ENCODE peak calls at places on chromosomes 1 and 21, in nine cellular contexts. One of them, this sample, is unnamed.

GRCh38 chr1:119081267-119081666 is 59.2 kb downstream of the WARS2 start:
- DNase-seq in tibial artery: no peak
- DNase-seq in fibroblast of lung: peak; percentile 92
- DNase-seq in AG10803: peak; percentile 65
- DNase-seq in HFF-Myc: no peak
- DNase-seq in HL-60: no peak
- DNase-seq in breast epithelium: no peak
- DNase-seq in RWPE2: no peak
- DNase-seq in thoracic aorta: no peak
- DNase-seq in this sample: peak; percentile 77

GRCh38 chr1:2803931-2804627 is 2.6 kb upstream of the TTC34 start:
- DNase-seq in tibial artery: no peak
- DNase-seq in fibroblast of lung: no peak
- DNase-seq in AG10803: no peak
- DNase-seq in HFF-Myc: no peak
- DNase-seq in HL-60: no peak
- DNase-seq in breast epithelium: no peak
- DNase-seq in RWPE2: peak; percentile 51
- DNase-seq in thoracic aorta: no peak
- DNase-seq in this sample: no peak

GRCh38 chr1:190754769-190755168 is 277.1 kb upstream of the BRINP3 start:
- DNase-seq in tibial artery: no peak
- DNase-seq in fibroblast of lung: peak; percentile 55
- DNase-seq in AG10803: no peak
- DNase-seq in HFF-Myc: no peak
- DNase-seq in HL-60: peak; percentile 7
- DNase-seq in breast epithelium: no peak
- DNase-seq in RWPE2: no peak
- DNase-seq in thoracic aorta: no peak
- DNase-seq in this sample: peak; percentile 6

GRCh38 chr1:30335997-30336390 is 387.4 kb downstream of the MATN1 start:
- DNase-seq in tibial artery: peak; percentile 15
- DNase-seq in fibroblast of lung: no peak
- DNase-seq in AG10803: no peak
- DNase-seq in HFF-Myc: no peak
- DNase-seq in HL-60: no peak
- DNase-seq in breast epithelium: no peak
- DNase-seq in RWPE2: no peak
- DNase-seq in thoracic aorta: no peak
- DNase-seq in this sample: no peak

GRCh38 chr21:24023936-24024335 is 1583.3 kb downstream of the MRPL39 start:
- DNase-seq in tibial artery: no peak
- DNase-seq in fibroblast of lung: peak; percentile 1
- DNase-seq in AG10803: no peak
- DNase-seq in HFF-Myc: no peak
- DNase-seq in HL-60: no peak
- DNase-seq in breast epithelium: no peak
- DNase-seq in RWPE2: no peak
- DNase-seq in thoracic aorta: no peak
- DNase-seq in this sample: no peak

GRCh38 chr1:228791782-228792181 is 56.5 kb downstream of the RHOU start:
- DNase-seq in tibial artery: no peak
- DNase-seq in fibroblast of lung: no peak
- DNase-seq in AG10803: no peak
- DNase-seq in HFF-Myc: no peak
- DNase-seq in HL-60: no peak
- DNase-seq in breast epithelium: no peak
- DNase-seq in RWPE2: no peak
- DNase-seq in thoracic aorta: no peak
- DNase-seq in this sample: no peak

GRCh38 chr21:25862596-25862995 is 127.8 kb downstream of the GABPA start:
- DNase-seq in tibial artery: no peak
- DNase-seq in fibroblast of lung: peak; percentile 30
- DNase-seq in AG10803: peak; percentile 17
- DNase-seq in HFF-Myc: no peak
- DNase-seq in HL-60: no peak
- DNase-seq in breast epithelium: no peak
- DNase-seq in RWPE2: no peak
- DNase-seq in thoracic aorta: no peak
- DNase-seq in this sample: peak; percentile 47

GRCh38 chr1:160400646-160401486 is 502 bp downstream of the VANGL2 start:
- DNase-seq in tibial artery: no peak
- DNase-seq in fibroblast of lung: peak; percentile 6
- DNase-seq in AG10803: no peak
- DNase-seq in HFF-Myc: no peak
- DNase-seq in HL-60: no peak
- DNase-seq in breast epithelium: no peak
- DNase-seq in RWPE2: no peak
- DNase-seq in thoracic aorta: no peak
- DNase-seq in this sample: no peak

GRCh38 chr1:211697356-211697755 is 21.9 kb upstream of the NEK2 start:
- DNase-seq in tibial artery: no peak
- DNase-seq in fibroblast of lung: no peak
- DNase-seq in AG10803: no peak
- DNase-seq in HFF-Myc: no peak
- DNase-seq in HL-60: no peak
- DNase-seq in breast epithelium: no peak
- DNase-seq in RWPE2: no peak
- DNase-seq in thoracic aorta: no peak
- DNase-seq in this sample: no peak

GRCh38 chr1:237879195-237879594 is 11.5 kb downstream of the ZP4 start:
- DNase-seq in tibial artery: no peak
- DNase-seq in fibroblast of lung: peak; percentile 90
- DNase-seq in AG10803: no peak
- DNase-seq in HFF-Myc: no peak
- DNase-seq in HL-60: no peak
- DNase-seq in breast epithelium: no peak
- DNase-seq in RWPE2: no peak
- DNase-seq in thoracic aorta: no peak
- DNase-seq in this sample: peak; percentile 84

GRCh38 chr1:20327467-20327866 is 36.8 kb downstream of the VWA5B1 start:
- DNase-seq in tibial artery: no peak
- DNase-seq in fibroblast of lung: no peak
- DNase-seq in AG10803: no peak
- DNase-seq in HFF-Myc: no peak
- DNase-seq in HL-60: no peak
- DNase-seq in breast epithelium: no peak
- DNase-seq in RWPE2: no peak
- DNase-seq in thoracic aorta: no peak
- DNase-seq in this sample: no peak

GRCh38 chr21:36388835-36389234 is 3.6 kb downstream of the CHAF1B start:
- DNase-seq in tibial artery: no peak
- DNase-seq in fibroblast of lung: peak; percentile 75
- DNase-seq in AG10803: peak; percentile 51
- DNase-seq in HFF-Myc: no peak
- DNase-seq in HL-60: no peak
- DNase-seq in breast epithelium: no peak
- DNase-seq in RWPE2: no peak
- DNase-seq in thoracic aorta: no peak
- DNase-seq in this sample: no peak
- TF ChIP-seq CTCF in tibial artery: no peak
- TF ChIP-seq CTCF in fibroblast of lung: no peak
- TF ChIP-seq CTCF in AG10803: peak; percentile 41
- TF ChIP-seq CTCF in HFF-Myc: no peak
- TF ChIP-seq CTCF in HL-60: no peak
- TF ChIP-seq CTCF in breast epithelium: no peak
- TF ChIP-seq CTCF in RWPE2: no peak
- TF ChIP-seq CTCF in thoracic aorta: peak; percentile 31
- TF ChIP-seq CTCF in this sample: no peak

DNA sequence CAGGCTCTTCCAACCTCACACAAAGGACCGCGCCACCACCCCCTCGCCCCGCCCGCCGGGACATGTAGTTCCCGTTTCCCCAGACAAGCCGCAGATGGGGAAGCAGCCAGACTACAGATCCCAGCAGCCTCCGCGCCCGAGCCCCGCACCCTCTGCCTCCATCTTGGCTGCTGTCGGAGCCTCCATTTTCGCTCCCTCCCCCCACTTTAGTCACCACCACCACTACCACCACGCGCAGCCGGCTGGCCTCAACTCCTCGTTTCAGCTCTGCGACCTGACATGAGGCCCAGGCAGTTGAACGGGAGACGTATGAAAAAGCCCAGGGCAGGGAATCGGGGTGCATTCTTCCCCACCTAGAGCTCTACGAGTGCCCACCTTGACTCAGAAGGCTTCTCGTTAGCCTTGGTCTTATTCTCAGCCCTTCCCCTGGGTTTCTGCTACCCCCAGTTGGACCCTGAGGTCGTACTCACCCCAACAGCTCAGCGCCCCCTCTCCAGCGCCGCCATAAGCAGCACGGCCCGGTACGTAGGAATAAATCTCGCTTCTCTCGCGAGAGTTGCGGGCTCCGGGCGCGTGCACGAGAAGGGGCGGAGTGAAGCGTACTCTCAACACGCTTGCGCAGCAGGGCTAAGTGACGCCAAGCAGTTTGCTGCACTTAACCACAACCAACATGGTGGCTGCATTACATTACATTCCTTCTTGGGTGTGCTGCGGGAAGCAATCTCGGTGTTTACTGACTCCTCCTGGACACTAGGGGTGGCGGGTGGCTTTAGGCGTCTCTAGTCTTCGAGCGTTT is at the start of gene CSDE1:
- DNase-seq in tibial artery: peak; percentile 98
- DNase-seq in fibroblast of lung: peak; percentile 97
- DNase-seq in AG10803: peak; percentile 99
- DNase-seq in HFF-Myc: peak; percentile 99
- DNase-seq in HL-60: peak; percentile 96
- DNase-seq in breast epithelium: peak; percentile 95
- DNase-seq in RWPE2: peak; percentile 94
- DNase-seq in thoracic aorta: peak; percentile 92
- DNase-seq in this sample: peak; percentile 98
- H3K4me3 ChIP-seq in tibial artery: peak within 1 kb of the TSS; percentile 92
- H3K4me3 ChIP-seq in fibroblast of lung: peak within 1 kb of the TSS; percentile 100
- H3K4me3 ChIP-seq in AG10803: peak within 1 kb of the TSS; percentile 100
- H3K4me3 ChIP-seq in HFF-Myc: peak within 1 kb of the TSS; percentile 98
- H3K4me3 ChIP-seq in HL-60: peak within 1 kb of the TSS; percentile 91
- H3K4me3 ChIP-seq in breast epithelium: peak within 1 kb of the TSS; percentile 97
- H3K4me3 ChIP-seq in RWPE2: peak within 1 kb of the TSS; percentile 88
- H3K4me3 ChIP-seq in thoracic aorta: peak within 1 kb of the TSS; percentile 76
- H3K4me3 ChIP-seq in this sample: peak within 1 kb of the TSS; percentile 94

GRCh38 chr1:18304151-18304869 is 176.4 kb upstream of the KLHDC7A start:
- DNase-seq in tibial artery: no peak
- DNase-seq in fibroblast of lung: no peak
- DNase-seq in AG10803: no peak
- DNase-seq in HFF-Myc: no peak
- DNase-seq in HL-60: no peak
- DNase-seq in breast epithelium: no peak
- DNase-seq in RWPE2: no peak
- DNase-seq in thoracic aorta: no peak
- DNase-seq in this sample: no peak

GRCh38 chr1:18300376-18300775 is 180.4 kb upstream of the KLHDC7A start:
- DNase-seq in tibial artery: no peak
- DNase-seq in fibroblast of lung: no peak
- DNase-seq in AG10803: no peak
- DNase-seq in HFF-Myc: no peak
- DNase-seq in HL-60: no peak
- DNase-seq in breast epithelium: no peak
- DNase-seq in RWPE2: no peak
- DNase-seq in thoracic aorta: no peak
- DNase-seq in this sample: no peak

GRCh38 chr1:18299441-18300338 is 181.0 kb upstream of the KLHDC7A start:
- DNase-seq in tibial artery: no peak
- DNase-seq in fibroblast of lung: no peak
- DNase-seq in AG10803: peak; percentile 1
- DNase-seq in HFF-Myc: no peak
- DNase-seq in HL-60: no peak
- DNase-seq in breast epithelium: no peak
- DNase-seq in RWPE2: no peak
- DNase-seq in thoracic aorta: no peak
- DNase-seq in this sample: peak; percentile 1

GRCh38 chr1:18305182-18305795 is 175.4 kb upstream of the KLHDC7A start:
- DNase-seq in tibial artery: no peak
- DNase-seq in fibroblast of lung: no peak
- DNase-seq in AG10803: no peak
- DNase-seq in HFF-Myc: no peak
- DNase-seq in HL-60: no peak
- DNase-seq in breast epithelium: no peak
- DNase-seq in RWPE2: no peak
- DNase-seq in thoracic aorta: no peak
- DNase-seq in this sample: no peak

DNA sequence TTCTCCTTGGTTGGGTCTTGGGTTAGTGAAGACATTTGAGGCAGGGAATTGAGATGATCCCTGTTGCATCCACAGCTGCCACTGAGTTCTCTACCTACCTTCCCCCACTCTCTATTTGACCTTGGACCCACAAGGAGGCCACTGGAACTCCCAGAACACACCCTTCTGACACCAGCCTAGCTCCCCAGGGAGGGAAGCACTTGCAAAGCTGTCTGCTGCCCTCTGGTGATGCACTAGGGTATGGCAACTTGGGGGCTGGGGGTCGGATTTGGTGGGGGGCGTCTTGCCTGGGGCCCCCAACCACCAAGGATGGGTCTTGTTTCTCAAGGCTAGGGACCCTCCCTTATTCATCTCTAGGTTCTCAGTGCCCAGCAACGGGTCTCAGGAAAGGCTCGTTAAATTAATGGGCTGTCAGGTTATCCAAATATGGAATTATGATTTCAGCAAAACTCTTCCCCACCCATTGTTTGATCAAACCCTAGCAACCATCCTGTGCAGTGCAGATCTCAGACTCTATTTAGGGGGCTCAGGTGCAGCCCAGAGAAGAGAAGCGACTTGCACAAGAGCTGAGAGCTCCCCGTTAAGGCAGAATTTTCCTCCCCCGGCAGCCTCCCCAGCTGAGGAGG is 177.8 kb upstream of the KLHDC7A start:
- DNase-seq in tibial artery: no peak
- DNase-seq in fibroblast of lung: no peak
- DNase-seq in AG10803: no peak
- DNase-seq in HFF-Myc: no peak
- DNase-seq in HL-60: no peak
- DNase-seq in breast epithelium: no peak
- DNase-seq in RWPE2: no peak
- DNase-seq in thoracic aorta: no peak
- DNase-seq in this sample: no peak
- TF ChIP-seq CTCF in tibial artery: peak; percentile 17
- TF ChIP-seq CTCF in fibroblast of lung: no peak
- TF ChIP-seq CTCF in AG10803: peak; percentile 30
- TF ChIP-seq CTCF in HFF-Myc: peak; percentile 17
- TF ChIP-seq CTCF in HL-60: peak; percentile 15
- TF ChIP-seq CTCF in breast epithelium: no peak
- TF ChIP-seq CTCF in RWPE2: peak; percentile 30
- TF ChIP-seq CTCF in thoracic aorta: no peak
- TF ChIP-seq CTCF in this sample: peak; percentile 32

GRCh38 chr1:179575497-179576314 is at the start of gene NPHS2:
- DNase-seq in tibial artery: no peak
- DNase-seq in fibroblast of lung: no peak
- DNase-seq in AG10803: no peak
- DNase-seq in HFF-Myc: no peak
- DNase-seq in HL-60: no peak
- DNase-seq in breast epithelium: no peak
- DNase-seq in RWPE2: no peak
- DNase-seq in thoracic aorta: no peak
- DNase-seq in this sample: no peak
- H3K4me3 ChIP-seq in tibial artery: peak within 1 kb of the TSS; percentile 10
- H3K4me3 ChIP-seq in fibroblast of lung: no peak within 1 kb of the TSS
- H3K4me3 ChIP-seq in AG10803: no peak within 1 kb of the TSS
- H3K4me3 ChIP-seq in HFF-Myc: no peak within 1 kb of the TSS
- H3K4me3 ChIP-seq in HL-60: peak within 1 kb of the TSS; percentile 28
- H3K4me3 ChIP-seq in breast epithelium: no peak within 1 kb of the TSS
- H3K4me3 ChIP-seq in RWPE2: no peak within 1 kb of the TSS
- H3K4me3 ChIP-seq in thoracic aorta: peak within 1 kb of the TSS; percentile 27
- H3K4me3 ChIP-seq in this sample: no peak within 1 kb of the TSS

This sample was measured in fibroblast of mammary gland.